ENCODE peak calls at places on chromosomes 11 and 22, in six cellular contexts. One of them, this sample, is unnamed.

GRCh38 chr22:26610983-26611382 is 6.8 kb downstream of the CRYBB1 start:
- DNase-seq in AML-193: no peak
- DNase-seq in amniotic epithelial cell: no peak
- DNase-seq in sigmoid colon: no peak
- DNase-seq in HFFc6: peak
- DNase-seq in activated effector memory CD4-positive, alpha-beta T cell treated with Interleukin-2 at 50 U/mL for 16 hours: no peak
- DNase-seq in this sample: no peak

GRCh38 chr11:7651700-7652099 is 21.6 kb downstream of the CYB5R2 start:
- DNase-seq in AML-193: no peak
- DNase-seq in amniotic epithelial cell: no peak
- DNase-seq in sigmoid colon: no peak
- DNase-seq in HFFc6: no peak
- DNase-seq in activated effector memory CD4-positive, alpha-beta T cell treated with Interleukin-2 at 50 U/mL for 16 hours: no peak
- DNase-seq in this sample: no peak

GRCh38 chr11:75969626-75970308 is 154.8 kb downstream of the UVRAG start:
- DNase-seq in AML-193: no peak
- DNase-seq in amniotic epithelial cell: peak
- DNase-seq in sigmoid colon: no peak
- DNase-seq in HFFc6: peak
- DNase-seq in activated effector memory CD4-positive, alpha-beta T cell treated with Interleukin-2 at 50 U/mL for 16 hours: no peak
- DNase-seq in this sample: peak

GRCh38 chr11:111064118-111064517 is 181.4 kb upstream of the POU2AF2 start:
- DNase-seq in AML-193: no peak
- DNase-seq in amniotic epithelial cell: peak
- DNase-seq in sigmoid colon: no peak
- DNase-seq in HFFc6: peak
- DNase-seq in activated effector memory CD4-positive, alpha-beta T cell treated with Interleukin-2 at 50 U/mL for 16 hours: no peak
- DNase-seq in this sample: no peak

GRCh38 chr22:40407021-40407761 is 36.8 kb downstream of the SGSM3 start:
- DNase-seq in AML-193: no peak
- DNase-seq in amniotic epithelial cell: peak
- DNase-seq in sigmoid colon: no peak
- DNase-seq in HFFc6: no peak
- DNase-seq in activated effector memory CD4-positive, alpha-beta T cell treated with Interleukin-2 at 50 U/mL for 16 hours: no peak
- DNase-seq in this sample: no peak

GRCh38 chr11:61000426-61000825 is 28.9 kb downstream of the CD6 start:
- DNase-seq in AML-193: no peak
- DNase-seq in amniotic epithelial cell: no peak
- DNase-seq in sigmoid colon: no peak
- DNase-seq in HFFc6: no peak
- DNase-seq in activated effector memory CD4-positive, alpha-beta T cell treated with Interleukin-2 at 50 U/mL for 16 hours: no peak
- DNase-seq in this sample: no peak

GRCh38 chr11:64745219-64745522 is 1.2 kb upstream of the RASGRP2 start:
- DNase-seq in AML-193: peak
- DNase-seq in amniotic epithelial cell: no peak
- DNase-seq in sigmoid colon: peak
- DNase-seq in HFFc6: no peak
- DNase-seq in activated effector memory CD4-positive, alpha-beta T cell treated with Interleukin-2 at 50 U/mL for 16 hours: peak
- DNase-seq in this sample: no peak

GRCh38 chr22:37996515-37997246 is 12.3 kb upstream of the SOX10 start:
- DNase-seq in AML-193: no peak
- DNase-seq in amniotic epithelial cell: no peak
- DNase-seq in sigmoid colon: no peak
- DNase-seq in HFFc6: no peak
- DNase-seq in activated effector memory CD4-positive, alpha-beta T cell treated with Interleukin-2 at 50 U/mL for 16 hours: no peak
- DNase-seq in this sample: no peak

This sample was measured in GM03348.